ENCODE peak calls at places on chromosomes 3 and 15, in ten cellular contexts. D is endodermal cell, S is AG04450, U is HCT116, F is BE2C, I is heart left ventricle, C is transverse colon, V is A549, N is fibroblast of villous mesenchyme, W is cardiac fibroblast. L is an unnamed sample.

GRCh38 chr3:85342915-85343314 is 384.1 kb downstream of the CADM2 start:
- DNase-seq in D (peak; percentile 43), S (no peak), U (no peak), F (peak; percentile 62), I (no peak), C (no peak), V (peak; percentile 52), N (no peak), W (no peak), L (peak; percentile 53)

GRCh38 chr3:117355566-117355965 is 646.0 kb downstream of the TUSC7 start:
- DNase-seq in D (peak; percentile 72), S (no peak), U (no peak), F (peak; percentile 46), I (no peak), C (no peak), V (peak; percentile 41), N (peak; percentile 7), W (peak; percentile 0), L (peak; percentile 7)

GRCh38 chr15:84915011-84915958 is 30.8 kb downstream of the SLC28A1 start:
- DNase-seq in D (peak; percentile 67), S (no peak), U (peak; percentile 81), F (peak; percentile 98), I (peak; percentile 95), C (peak; percentile 38), V (peak; percentile 93), N (peak; percentile 84), W (peak; percentile 72), L (peak; percentile 94)

GRCh38 chr3:132378048-132378762 is 39.1 kb upstream of the DNAJC13 start:
- DNase-seq in D (no peak), S (no peak), U (no peak), F (no peak), I (no peak), C (no peak), V (no peak), N (no peak), W (no peak), L (no peak)

GRCh38 chr3:14407203-14407602 is 4.8 kb downstream of the SLC6A6 start:
- DNase-seq in D (no peak), S (no peak), U (no peak), F (no peak), I (no peak), C (no peak), V (no peak), N (no peak), W (no peak), L (no peak)

GRCh38 chr3:160885791-160886286 is 129.8 kb downstream of the PPM1L start:
- DNase-seq in D (peak; percentile 79), S (peak; percentile 38), U (no peak), F (peak; percentile 100), I (peak; percentile 93), C (peak; percentile 74), V (no peak), N (peak; percentile 70), W (peak; percentile 61), L (no peak)

GRCh38 chr3:150030841-150031240 is 60.1 kb upstream of the PFN2 start:
- DNase-seq in D (no peak), S (no peak), U (no peak), F (no peak), I (no peak), C (no peak), V (no peak), N (no peak), W (no peak), L (no peak)

GRCh38 chr15:26157081-26157480 is 294.0 kb upstream of the ATP10A start:
- DNase-seq in D (no peak), S (no peak), U (no peak), F (no peak), I (no peak), C (no peak), V (no peak), N (no peak), W (no peak), L (peak; percentile 58)

GRCh38 chr3:56048946-56049345 is 419.3 kb downstream of the ERC2 start:
- DNase-seq in D (no peak), S (no peak), U (no peak), F (no peak), I (no peak), C (no peak), V (no peak), N (no peak), W (no peak), L (no peak)

GRCh38 chr3:47288966-47289910 is 6.5 kb downstream of the KLHL18 start:
- DNase-seq in D (no peak), S (no peak), U (no peak), F (no peak), I (no peak), C (no peak), V (no peak), N (peak; percentile 53), W (peak; percentile 18), L (no peak)

GRCh38 chr3:112640864-112641751 is at the start of gene CCDC80:
- DNase-seq in D (no peak), S (peak; percentile 87), U (peak; percentile 59), F (no peak), I (no peak), C (no peak), V (peak; percentile 91), N (peak; percentile 96), W (peak; percentile 95), L (no peak)

GRCh38 chr3:159817136-159817535 is 171.5 kb upstream of the IL12A start:
- DNase-seq in D (no peak), S (no peak), U (no peak), F (no peak), I (no peak), C (no peak), V (no peak), N (no peak), W (no peak), L (no peak)

GRCh38 chr3:188979669-188980311 is 192.0 kb upstream of the TPRG1 start:
- DNase-seq in D (peak; percentile 56), S (no peak), U (no peak), F (no peak), I (no peak), C (no peak), V (no peak), N (no peak), W (no peak), L (peak; percentile 2)

GRCh38 chr3:188978772-188979171 is 193.0 kb upstream of the TPRG1 start:
- DNase-seq in D (no peak), S (peak; percentile 53), U (no peak), F (no peak), I (peak; percentile 45), C (no peak), V (peak; percentile 51), N (peak; percentile 69), W (peak; percentile 64), L (peak; percentile 23)

GRCh38 chr3:188975612-188976314 is 196.0 kb upstream of the TPRG1 start:
- DNase-seq in D (no peak), S (no peak), U (no peak), F (no peak), I (no peak), C (no peak), V (no peak), N (peak; percentile 78), W (no peak), L (peak; percentile 8)

GRCh38 chr3:188976407-188976806 is 195.4 kb upstream of the TPRG1 start:
- DNase-seq in D (no peak), S (no peak), U (no peak), F (no peak), I (no peak), C (no peak), V (no peak), N (no peak), W (no peak), L (no peak)

GRCh38 chr3:188979236-188979635 is 192.5 kb upstream of the TPRG1 start:
- DNase-seq in D (no peak), S (no peak), U (no peak), F (no peak), I (no peak), C (no peak), V (no peak), N (no peak), W (no peak), L (peak; percentile 54)
- TF ChIP-seq CTCF in D (no peak), S (no peak), U (no peak), F (no peak), I (no peak), C (no peak), V (no peak), N (no peak), W (no peak), L (no peak)

DNA sequence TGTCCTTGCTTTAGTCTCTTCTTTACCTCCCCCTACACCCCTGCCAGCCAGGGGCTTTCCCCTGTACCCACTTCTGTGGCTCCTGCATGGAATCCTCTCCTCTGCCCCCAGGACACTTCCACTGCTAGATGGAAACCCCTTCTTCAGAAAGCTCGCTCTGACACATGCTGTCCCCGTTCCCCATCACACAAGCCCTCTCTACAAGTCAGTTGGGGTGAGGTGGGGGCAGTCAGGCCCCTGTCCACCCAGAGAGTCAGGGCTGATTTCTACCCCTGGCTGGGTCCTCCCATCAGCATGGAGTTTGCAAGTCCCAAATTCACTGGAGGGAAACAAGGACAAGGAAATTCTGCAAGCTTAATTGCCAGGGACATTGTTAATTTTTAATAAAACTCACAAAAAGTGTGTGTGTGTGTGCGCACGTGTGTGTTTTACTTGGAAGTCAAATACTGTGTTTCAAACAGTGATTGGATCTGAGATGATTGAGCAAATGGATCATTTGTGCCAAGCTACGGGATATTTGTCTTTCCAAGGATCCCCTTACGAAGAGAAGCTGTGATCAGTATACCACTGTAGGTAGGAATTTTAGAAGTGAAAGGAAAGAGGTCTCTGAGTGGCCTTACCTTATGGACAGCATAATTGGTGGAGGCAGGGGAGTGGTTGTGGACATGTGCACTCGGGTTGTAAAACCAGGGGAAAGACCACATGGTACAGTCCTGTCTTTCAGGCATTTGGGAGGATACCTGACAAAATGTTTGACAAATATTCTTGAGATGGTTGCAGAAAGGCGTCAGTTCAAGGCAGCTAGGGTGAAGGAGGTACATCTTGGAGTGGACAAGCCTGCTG is 1.5 kb upstream of the AMOTL2 start:
- DNase-seq in D (no peak), S (no peak), U (no peak), F (no peak), I (no peak), C (no peak), V (no peak), N (no peak), W (no peak), L (no peak)
- H3K4me3 ChIP-seq in D (peak overlapping the region; percentile 88), S (no peak overlapping the region), U (peak overlapping the region; percentile 92), F (no peak overlapping the region), I (peak overlapping the region; percentile 97), C (no peak overlapping the region), V (peak overlapping the region; percentile 74), N (no peak overlapping the region), W (no peak overlapping the region), L (peak overlapping the region; percentile 65)

GRCh38 chr3:54630111-54630623 is 297.7 kb downstream of the LRTM1 start:
- DNase-seq in D (peak; percentile 71), S (no peak), U (no peak), F (no peak), I (no peak), C (no peak), V (no peak), N (no peak), W (no peak), L (no peak)
- TF ChIP-seq CTCF in D (no peak), S (no peak), U (no peak), F (no peak), I (no peak), C (no peak), V (no peak), N (no peak), W (no peak), L (no peak)

DNA sequence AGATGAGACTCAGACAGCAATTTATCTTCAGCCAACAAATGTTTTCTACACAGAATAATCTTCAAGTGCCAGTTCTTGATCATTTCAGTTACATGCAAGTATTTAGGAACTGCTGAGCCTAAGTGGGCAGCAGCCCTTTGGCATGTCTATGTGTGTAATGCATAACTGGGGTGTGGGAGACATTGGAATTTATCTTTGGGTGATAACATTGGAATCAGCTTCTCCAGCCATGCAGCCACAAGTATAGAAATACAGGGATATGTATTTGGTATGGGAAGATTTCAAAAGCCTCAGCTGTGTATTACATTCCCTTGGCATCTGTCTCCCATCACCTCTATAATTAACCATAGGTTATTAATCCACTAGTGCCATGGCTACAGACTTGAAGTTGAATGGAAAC is 63.4 kb upstream of the FOXP1 start:
- DNase-seq in D (no peak), S (no peak), U (no peak), F (no peak), I (no peak), C (no peak), V (no peak), N (no peak), W (no peak), L (no peak)
- H3K4me3 ChIP-seq in D (no peak overlapping the region), S (no peak overlapping the region), U (no peak overlapping the region), F (no peak overlapping the region), I (no peak overlapping the region), C (no peak overlapping the region), V (no peak overlapping the region), N (no peak overlapping the region), W (no peak overlapping the region), L (no peak overlapping the region)